ENCODE peak calls at places on chromosomes 11 and 22, in four cellular contexts. W is anterior cingulate cortex, Z is kidney, T is HTR-8/SVneo. J is an unnamed sample.

GRCh38 chr11:27625347-27625912 is 74.8 kb downstream of the BDNF start:
- DNase-seq in W (no peak), Z (no peak), T (no peak), J (no peak)

GRCh38 chr11:66346476-66347424 is 679 bp downstream of the B4GAT1 start:
- DNase-seq in W (no peak), Z (peak; percentile 79), T (no peak), J (no peak)

GRCh38 chr11:2195756-2196088 is 24.1 kb upstream of the TH start:
- DNase-seq in W (no peak), Z (no peak), T (no peak), J (no peak)

GRCh38 chr11:46381046-46381835 is at the start of gene MDK:
- DNase-seq in W (no peak), Z (peak; percentile 83), T (no peak), J (no peak)

GRCh38 chr11:79423736-79424135 is 17.1 kb downstream of the TENM4 start:
- DNase-seq in W (no peak), Z (no peak), T (no peak), J (no peak)

GRCh38 chr11:76185931-76186401 is 20.3 kb downstream of the WNT11 start:
- DNase-seq in W (no peak), Z (peak; percentile 88), T (no peak), J (no peak)

GRCh38 chr11:87144266-87144665 is 106.5 kb downstream of the TMEM135 start:
- DNase-seq in W (no peak), Z (no peak), T (no peak), J (no peak)

GRCh38 chr22:35611891-35612576 is 5.1 kb downstream of the MB start:
- DNase-seq in W (no peak), Z (peak; percentile 14), T (no peak), J (no peak)

GRCh38 chr11:129117595-129118350 is 74.4 kb downstream of the ARHGAP32 start:
- DNase-seq in W (peak; percentile 3), Z (no peak), T (peak; percentile 2), J (peak; percentile 19)

GRCh38 chr11:75969626-75970308 is 154.8 kb downstream of the UVRAG start:
- DNase-seq in W (no peak), Z (no peak), T (no peak), J (no peak)

GRCh38 chr22:23823331-23823791 is 15.4 kb downstream of the DERL3 start:
- DNase-seq in W (no peak), Z (peak; percentile 62), T (no peak), J (no peak)

J was measured in retinal pigment epithelial cell.